ENCODE peak calls at places on chromosomes 1 and 21, in seven cellular contexts. L is spleen; N is CD8-positive, alpha-beta memory T cell; S is heart left ventricle; I is tibial nerve; T is psoas muscle; Q is transverse colon. E is an unnamed sample.

GRCh38 chr1:162094271-162094670 is 24.8 kb downstream of the NOS1AP start:
- DNase-seq in L (no peak), N (no peak), S (no peak), I (no peak), T (no peak), Q (no peak), E (no peak)

GRCh38 chr1:15592285-15592684 is 7.4 kb upstream of the AGMAT start:
- DNase-seq in L (no peak), N (no peak), S (no peak), I (no peak), T (no peak), Q (no peak), E (no peak)

GRCh38 chr1:157154940-157155514 is 16.8 kb upstream of the ETV3 start:
- DNase-seq in L (no peak), N (no peak), S (peak), I (no peak), T (peak), Q (peak), E (no peak)

GRCh38 chr1:191641420-191642215 is 516.6 kb upstream of the RGS18 start:
- DNase-seq in L (no peak), N (no peak), S (no peak), I (no peak), T (no peak), Q (no peak), E (no peak)

GRCh38 chr1:37486680-37487618 is 12.6 kb downstream of the ZC3H12A start:
- DNase-seq in L (peak), N (peak), S (peak), I (peak), T (peak), Q (peak), E (peak)

GRCh38 chr21:40658237-40658636 is 188.7 kb downstream of the DSCAM start:
- DNase-seq in L (no peak), N (no peak), S (no peak), I (no peak), T (no peak), Q (no peak), E (no peak)

GRCh38 chr1:24923485-24924113 is 6.5 kb downstream of the RUNX3 start:
- DNase-seq in L (no peak), N (no peak), S (no peak), I (no peak), T (no peak), Q (no peak), E (no peak)

GRCh38 chr1:200184196-200184595 is 156.7 kb downstream of the NR5A2 start:
- DNase-seq in L (peak), N (no peak), S (peak), I (peak), T (peak), Q (peak), E (peak)

GRCh38 chr1:115929846-115930245 is 46.5 kb upstream of the SLC22A15 start:
- DNase-seq in L (no peak), N (no peak), S (no peak), I (no peak), T (no peak), Q (no peak), E (no peak)

GRCh38 chr1:31373897-31374486 is 1.1 kb upstream of the FABP3 start:
- DNase-seq in L (no peak), N (no peak), S (no peak), I (no peak), T (no peak), Q (no peak), E (no peak)

GRCh38 chr1:210195635-210196160 is 36.9 kb upstream of the SERTAD4 start:
- DNase-seq in L (no peak), N (no peak), S (no peak), I (no peak), T (no peak), Q (no peak), E (no peak)

GRCh38 chr21:17560377-17560776 is 47.5 kb downstream of the CXADR start:
- DNase-seq in L (no peak), N (no peak), S (no peak), I (no peak), T (no peak), Q (no peak), E (no peak)

GRCh38 chr1:193031431-193031830 is 27.7 kb downstream of the UCHL5 start:
- DNase-seq in L (no peak), N (no peak), S (no peak), I (no peak), T (no peak), Q (no peak), E (no peak)

GRCh38 chr1:94325379-94326302 is 88.3 kb upstream of the ARHGAP29 start:
- DNase-seq in L (no peak), N (no peak), S (peak), I (no peak), T (no peak), Q (no peak), E (no peak)

GRCh38 chr1:84103197-84103992 is 40.7 kb upstream of the PRKACB start:
- DNase-seq in L (no peak), N (no peak), S (peak), I (no peak), T (peak), Q (peak), E (peak)

GRCh38 chr1:172477741-172478140 is 33.9 kb upstream of the PIGC start:
- DNase-seq in L (no peak), N (no peak), S (no peak), I (no peak), T (no peak), Q (no peak), E (no peak)

GRCh38 chr21:45542242-45542666 is at the start of gene SLC19A1:
- DNase-seq in L (peak), N (peak), S (peak), I (no peak), T (peak), Q (peak), E (peak)

GRCh38 chr1:227901906-227902640 is 45.7 kb downstream of the WNT9A start:
- DNase-seq in L (peak), N (no peak), S (peak), I (no peak), T (no peak), Q (no peak), E (peak)

GRCh38 chr1:8862528-8862927 is 16.0 kb downstream of the ENO1 start:
- DNase-seq in L (no peak), N (peak), S (no peak), I (no peak), T (no peak), Q (no peak), E (no peak)

GRCh38 chr1:67853704-67854103 is 20.4 kb upstream of the GNG12 start:
- DNase-seq in L (no peak), N (no peak), S (peak), I (no peak), T (peak), Q (peak), E (peak)

GRCh38 chr1:82321794-82322193 is 521.1 kb downstream of the ADGRL2 start:
- DNase-seq in L (no peak), N (no peak), S (no peak), I (no peak), T (no peak), Q (no peak), E (no peak)

GRCh38 chr1:197924516-197925123 is 7.4 kb downstream of the LHX9 start:
- DNase-seq in L (no peak), N (no peak), S (no peak), I (no peak), T (no peak), Q (no peak), E (no peak)

GRCh38 chr1:95086949-95087533 is 14.3 kb upstream of the ALG14 start:
- DNase-seq in L (no peak), N (no peak), S (peak), I (no peak), T (no peak), Q (no peak), E (no peak)

GRCh38 chr1:25729774-25730173 is 70.2 kb upstream of the SELENON start:
- DNase-seq in L (no peak), N (no peak), S (no peak), I (no peak), T (no peak), Q (no peak), E (peak)

GRCh38 chr1:37726191-37726590 is 33.9 kb downstream of the CDCA8 start:
- DNase-seq in L (no peak), N (no peak), S (no peak), I (no peak), T (no peak), Q (no peak), E (no peak)

GRCh38 chr21:42745511-42746239 is 92.3 kb downstream of the PDE9A start:
- DNase-seq in L (peak), N (no peak), S (no peak), I (no peak), T (no peak), Q (no peak), E (peak)
- H3K27ac ChIP-seq in L (peak), N (no peak), S (peak), I (peak), T (no peak), Q (peak), E (no peak)

GRCh38 chr1:43930168-43930948 is 3.2 kb upstream of the ARTN start:
- DNase-seq in L (no peak), N (no peak), S (peak), I (no peak), T (no peak), Q (peak), E (no peak)
- H3K4me3 ChIP-seq in L (no peak), N (no peak), S (no peak), I (no peak), T (no peak), Q (no peak), E (no peak)

GRCh38 chr1:101107496-101108115 is 82.0 kb upstream of the DPH5 start:
- DNase-seq in L (no peak), N (no peak), S (no peak), I (no peak), T (no peak), Q (no peak), E (no peak)
- H3K27ac ChIP-seq in L (peak), N (no peak), S (no peak), I (no peak), T (no peak), Q (no peak), E (no peak)

GRCh38 chr1:2045468-2046224 is 4.6 kb upstream of the PRKCZ start:
- DNase-seq in L (no peak), N (no peak), S (no peak), I (no peak), T (no peak), Q (no peak), E (no peak)

GRCh38 chr1:2043886-2044285 is 6.3 kb upstream of the PRKCZ start:
- DNase-seq in L (no peak), N (no peak), S (no peak), I (no peak), T (no peak), Q (no peak), E (no peak)

GRCh38 chr1:2042830-2043773 is 7.1 kb upstream of the PRKCZ start:
- DNase-seq in L (no peak), N (no peak), S (no peak), I (no peak), T (no peak), Q (peak), E (no peak)

GRCh38 chr1:2046225-2046917 is 3.8 kb upstream of the PRKCZ start:
- DNase-seq in L (peak), N (no peak), S (peak), I (no peak), T (no peak), Q (peak), E (no peak)

DNA sequence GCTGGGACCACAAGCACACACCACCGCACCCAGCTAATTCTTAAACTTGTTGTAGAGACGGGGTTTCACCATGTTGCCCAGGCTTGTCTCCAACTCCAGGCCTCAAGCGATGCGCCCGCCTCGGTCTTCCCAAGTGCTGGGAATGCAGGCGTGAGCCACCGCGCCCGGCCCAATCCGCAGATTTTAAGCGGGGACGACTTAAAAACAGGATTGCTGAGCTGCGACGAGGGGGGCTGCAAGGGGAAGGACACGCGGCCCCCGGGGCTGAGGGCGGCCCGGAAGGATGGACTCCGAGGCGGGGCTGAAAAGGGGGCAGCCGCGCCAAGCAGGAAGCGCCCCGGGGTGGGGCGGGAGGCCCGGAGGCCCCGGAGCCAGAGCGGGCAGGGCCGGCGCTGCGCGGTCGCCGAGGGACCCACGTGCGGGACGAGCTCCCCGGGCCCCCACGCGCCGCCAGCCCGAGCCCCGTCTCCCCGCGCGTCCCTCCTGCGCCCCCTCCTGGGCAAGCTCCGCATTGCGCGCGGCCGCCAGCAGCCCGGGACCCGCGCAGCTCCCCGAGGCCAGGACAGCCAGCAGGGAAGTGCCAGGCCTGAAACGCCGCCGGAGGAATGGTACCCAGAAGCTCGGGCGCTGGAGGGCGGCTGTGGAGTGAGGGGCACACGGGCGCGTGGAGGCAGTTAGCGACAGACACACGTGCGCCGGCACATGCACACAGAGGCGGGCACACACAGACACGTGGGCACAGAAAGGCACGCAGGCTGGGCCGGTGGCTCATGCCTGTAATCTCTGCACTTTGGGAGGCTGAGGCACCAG is 5.5 kb upstream of the PRKCZ start:
- DNase-seq in L (peak), N (peak), S (peak), I (peak), T (peak), Q (peak), E (peak)
- H3K4me3 ChIP-seq in L (peak), N (no peak), S (peak), I (no peak), T (peak), Q (peak), E (no peak)

GRCh38 chr1:167137285-167138192 is 43.7 kb downstream of the STYXL2 start:
- DNase-seq in L (no peak), N (no peak), S (no peak), I (no peak), T (no peak), Q (no peak), E (no peak)
- H3K27ac ChIP-seq in L (no peak), N (no peak), S (no peak), I (no peak), T (peak), Q (no peak), E (peak)

DNA sequence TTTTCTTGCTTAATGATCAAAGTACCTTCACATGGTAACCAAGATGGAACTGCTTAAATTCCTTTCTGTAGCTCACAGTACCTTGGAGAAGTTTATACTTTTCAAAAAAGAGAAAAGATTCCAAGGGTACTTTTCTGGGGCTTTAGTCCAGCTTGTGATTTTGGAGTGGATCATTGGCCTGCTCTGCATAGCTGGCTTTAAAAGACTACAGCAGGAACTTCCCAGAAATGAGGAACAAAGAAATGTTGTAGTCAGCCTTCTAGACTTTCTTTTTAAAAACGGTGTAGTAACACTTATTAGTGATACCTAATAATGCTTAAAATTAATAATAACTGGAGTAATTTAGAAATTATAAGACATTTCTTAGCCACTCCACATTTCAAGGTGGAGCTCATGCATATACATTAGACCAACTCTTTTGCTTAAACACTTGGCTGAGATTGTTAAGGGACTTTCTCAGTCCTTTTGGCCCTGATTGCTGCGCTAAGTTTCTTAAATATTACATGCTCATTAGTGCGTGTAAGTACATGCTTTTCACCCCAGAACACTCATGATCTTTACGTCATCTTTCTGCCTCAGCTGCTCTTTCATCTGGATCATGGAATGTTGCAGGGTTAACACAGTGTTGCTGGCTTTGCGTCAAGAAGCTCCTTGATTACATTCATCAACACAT is 57.3 kb downstream of the SDCCAG8 start:
- DNase-seq in L (no peak), N (no peak), S (no peak), I (no peak), T (no peak), Q (no peak), E (no peak)
- H3K4me3 ChIP-seq in L (no peak), N (no peak), S (no peak), I (no peak), T (no peak), Q (no peak), E (no peak)

GRCh38 chr1:154998818-154999650 is 3.6 kb upstream of the ZBTB7B start:
- DNase-seq in L (peak), N (no peak), S (peak), I (no peak), T (peak), Q (peak), E (peak)
- H3K27ac ChIP-seq in L (peak), N (peak), S (peak), I (peak), T (peak), Q (peak), E (peak)

GRCh38 chr1:159962176-159962575 is 8.1 kb upstream of the SLAMF9 start:
- DNase-seq in L (no peak), N (no peak), S (no peak), I (no peak), T (no peak), Q (no peak), E (no peak)
- H3K4me3 ChIP-seq in L (no peak), N (no peak), S (no peak), I (no peak), T (no peak), Q (peak), E (no peak)

GRCh38 chr1:206025283-206025820 is 1.7 kb upstream of the CTSE start:
- DNase-seq in L (no peak), N (no peak), S (no peak), I (no peak), T (no peak), Q (no peak), E (no peak)
- H3K27ac ChIP-seq in L (no peak), N (no peak), S (no peak), I (no peak), T (no peak), Q (no peak), E (no peak)

GRCh38 chr1:119007343-119007671 is 19.2 kb upstream of the TBX15 start:
- DNase-seq in L (peak), N (no peak), S (no peak), I (no peak), T (no peak), Q (no peak), E (no peak)

GRCh38 chr1:119007672-119008482 is 19.7 kb upstream of the TBX15 start:
- DNase-seq in L (peak), N (no peak), S (no peak), I (no peak), T (no peak), Q (no peak), E (no peak)

GRCh38 chr1:119004781-119005180 is 16.6 kb upstream of the TBX15 start:
- DNase-seq in L (no peak), N (no peak), S (no peak), I (no peak), T (no peak), Q (no peak), E (no peak)

GRCh38 chr1:119005870-119006405 is 17.8 kb upstream of the TBX15 start:
- DNase-seq in L (peak), N (no peak), S (no peak), I (no peak), T (no peak), Q (no peak), E (no peak)

GRCh38 chr1:119006406-119007279 is 18.5 kb upstream of the TBX15 start:
- DNase-seq in L (peak), N (no peak), S (no peak), I (no peak), T (no peak), Q (no peak), E (no peak)
- H3K4me3 ChIP-seq in L (peak), N (no peak), S (peak), I (no peak), T (peak), Q (no peak), E (peak)

E was measured in aorta.